ENCODE peak calls at places on chromosomes 4 and X, in five cellular contexts. S is activated CD4-positive, alpha-beta T cell treated with anti-CD3 and anti-CD28 coated beads, Interleukin-2, amount 50 U/mL, for 1 hour; W is Kasumi-1; N is HuH-7; Q is right atrium auricular region. G is an unnamed sample.
A peak's percentile ranks its signal among the peaks of the same experiment; 100 is the strongest.

GRCh38 chrX:136525738-136526606 is 6.0 kb upstream of the VGLL1 start:
- DNase-seq in S (no peak), W (peak; percentile 39), N (no peak), Q (peak; percentile 74), G (peak; percentile 65)

GRCh38 chr4:150584198-150584593 is 2.2 kb downstream of the MAB21L2 start:
- DNase-seq in S (no peak), W (no peak), N (no peak), Q (no peak), G (no peak)

GRCh38 chrX:109533005-109533404 is 3.6 kb upstream of the NXT2 start:
- DNase-seq in S (no peak), W (peak; percentile 60), N (no peak), Q (no peak), G (no peak)

GRCh38 chr4:121764702-121765367 is at the start of gene SMIM43:
- DNase-seq in S (no peak), W (no peak), N (no peak), Q (no peak), G (no peak)

GRCh38 chr4:112099701-112100289 is 45.5 kb upstream of the FAM241A start:
- DNase-seq in S (no peak), W (peak; percentile 73), N (no peak), Q (no peak), G (peak; percentile 75)

GRCh38 chr4:159770969-159771368 is 668.1 kb downstream of the RAPGEF2 start:
- DNase-seq in S (no peak), W (no peak), N (no peak), Q (no peak), G (no peak)

GRCh38 chr4:184265566-184266351 is 48.1 kb upstream of the ENPP6 start:
- DNase-seq in S (no peak), W (peak; percentile 85), N (no peak), Q (peak; percentile 58), G (no peak)

GRCh38 chr4:10108818-10109783 is 7.5 kb downstream of the WDR1 start:
- DNase-seq in S (peak; percentile 43), W (no peak), N (no peak), Q (no peak), G (no peak)

GRCh38 chr4:110055014-110055768 is 142.5 kb downstream of the EGF start:
- DNase-seq in S (no peak), W (no peak), N (no peak), Q (no peak), G (no peak)

GRCh38 chr4:7697821-7698220 is 241.8 kb downstream of the AFAP1 start:
- DNase-seq in S (no peak), W (no peak), N (no peak), Q (no peak), G (no peak)

GRCh38 chrX:43693602-43694406 is 37.7 kb downstream of the MAOA start:
- DNase-seq in S (no peak), W (no peak), N (no peak), Q (no peak), G (no peak)

GRCh38 chr4:143351149-143351691 is 14.5 kb downstream of the GAB1 start:
- DNase-seq in S (no peak), W (no peak), N (no peak), Q (no peak), G (no peak)

GRCh38 chrX:135000516-135000915 is 9.7 kb downstream of the SMIM10 start:
- DNase-seq in S (no peak), W (no peak), N (no peak), Q (no peak), G (no peak)

GRCh38 chrX:12804655-12805054 is 13.4 kb downstream of the PRPS2 start:
- DNase-seq in S (no peak), W (no peak), N (no peak), Q (no peak), G (no peak)

GRCh38 chr4:184413227-184414064 is 60.9 kb downstream of the IRF2 start:
- DNase-seq in S (no peak), W (no peak), N (no peak), Q (no peak), G (no peak)

GRCh38 chrX:28177202-28177601 is 196.0 kb upstream of the DCAF8L1 start:
- DNase-seq in S (no peak), W (no peak), N (peak; percentile 6), Q (no peak), G (no peak)

GRCh38 chrX:27751976-27752375 is 55.8 kb upstream of the MAGEB10 start:
- DNase-seq in S (no peak), W (no peak), N (no peak), Q (no peak), G (no peak)

GRCh38 chr4:108155373-108155772 is 13.4 kb downstream of the LEF1 start:
- DNase-seq in S (no peak), W (no peak), N (no peak), Q (no peak), G (no peak)

GRCh38 chr4:54159543-54159942 is 59.6 kb downstream of the GSX2 start:
- DNase-seq in S (no peak), W (no peak), N (no peak), Q (no peak), G (no peak)

GRCh38 chr4:74252933-74253332 is 55.3 kb upstream of the EPGN start:
- DNase-seq in S (no peak), W (no peak), N (no peak), Q (no peak), G (no peak)

GRCh38 chrX:7028246-7028645 is 119.3 kb upstream of the STS start:
- DNase-seq in S (no peak), W (no peak), N (no peak), Q (no peak), G (no peak)

GRCh38 chr4:38691251-38692008 is 27.4 kb downstream of the KLF3 start:
- DNase-seq in S (no peak), W (no peak), N (no peak), Q (no peak), G (no peak)

GRCh38 chr4:150126880-150127236 is 48.6 kb downstream of the DCLK2 start:
- DNase-seq in S (no peak), W (no peak), N (no peak), Q (no peak), G (no peak)

GRCh38 chr4:137238456-137238855 is 293.8 kb downstream of the PCDH18 start:
- DNase-seq in S (no peak), W (no peak), N (no peak), Q (no peak), G (no peak)

GRCh38 chr4:152462047-152462446 is 73.8 kb downstream of the FBXW7 start:
- DNase-seq in S (no peak), W (peak; percentile 28), N (no peak), Q (no peak), G (no peak)

GRCh38 chrX:52923781-52924241 is 26.7 kb downstream of the FAM156B start:
- DNase-seq in S (no peak), W (peak; percentile 30), N (no peak), Q (peak; percentile 50), G (peak; percentile 2)

GRCh38 chr4:55528495-55528894 is 18.2 kb downstream of the CLOCK start:
- DNase-seq in S (no peak), W (no peak), N (no peak), Q (no peak), G (no peak)

GRCh38 chr4:186266699-186267467 is 894 bp downstream of the F11 start:
- DNase-seq in S (no peak), W (no peak), N (no peak), Q (no peak), G (no peak)

GRCh38 chr4:101037249-101037648 is 310.1 kb downstream of the PPP3CA start:
- DNase-seq in S (no peak), W (no peak), N (no peak), Q (no peak), G (no peak)

GRCh38 chr4:156188596-156188995 is 234.9 kb upstream of the CTSO start:
- DNase-seq in S (no peak), W (no peak), N (no peak), Q (no peak), G (no peak)

GRCh38 chr4:15914736-15915135 is 23.8 kb downstream of the FGFBP1 start:
- DNase-seq in S (no peak), W (no peak), N (no peak), Q (no peak), G (no peak)

GRCh38 chr4:107818301-107818910 is 6.3 kb upstream of the SGMS2 start:
- DNase-seq in S (no peak), W (peak; percentile 53), N (no peak), Q (no peak), G (no peak)

GRCh38 chr4:147019061-147019460 is 73.4 kb upstream of the TTC29 start:
- DNase-seq in S (peak; percentile 44), W (peak; percentile 49), N (peak; percentile 27), Q (peak; percentile 71), G (peak; percentile 41)

GRCh38 chr4:67106846-67107467 is 438.3 kb downstream of the CENPC start:
- DNase-seq in S (no peak), W (no peak), N (peak; percentile 1), Q (no peak), G (peak; percentile 84)

GRCh38 chrX:132728296-132728695 is 230.1 kb downstream of the HS6ST2 start:
- DNase-seq in S (no peak), W (no peak), N (no peak), Q (no peak), G (no peak)

GRCh38 chr4:80286451-80286850 is 20.0 kb downstream of the FGF5 start:
- DNase-seq in S (no peak), W (no peak), N (no peak), Q (no peak), G (no peak)

GRCh38 chrX:151537572-151537971 is 25.9 kb upstream of the PASD1 start:
- DNase-seq in S (no peak), W (no peak), N (no peak), Q (no peak), G (no peak)

GRCh38 chr4:150234246-150234645 is 156.0 kb downstream of the DCLK2 start:
- DNase-seq in S (no peak), W (no peak), N (no peak), Q (no peak), G (no peak)

GRCh38 chrX:20461576-20461975 is 194.9 kb upstream of the RPS6KA3 start:
- DNase-seq in S (no peak), W (no peak), N (no peak), Q (no peak), G (peak; percentile 88)

G was measured in COLO829.